ENCODE peak calls at places on chromosomes 3 and 15, in ten cellular contexts. H is H1, X is Peyer's patch, D is breast epithelium, R is PC-3, S is heart right ventricle, C is lung, E is ascending aorta, P is transverse colon, O is neural progenitor cell. A is an unnamed sample.
A peak's percentile ranks its signal among the peaks of the same experiment; 100 is the strongest.

GRCh38 chr15:39997031-39997430 is 42.0 kb downstream of the SRP14 start:
- DNase-seq in C (no peak), O (no peak), D (no peak), H (no peak), S (no peak), P (no peak), X (no peak), E (no peak), R (peak; percentile 56), A (no peak)

GRCh38 chr15:66433726-66434125 is 47.0 kb downstream of the MAP2K1 start:
- DNase-seq in X (no peak), H (no peak), O (no peak), R (no peak), P (no peak), C (no peak), E (no peak), D (no peak), S (no peak), A (no peak)

GRCh38 chr3:46082849-46083248 is 55.6 kb upstream of the XCR1 start:
- DNase-seq in C (no peak), P (no peak), O (no peak), E (no peak), X (no peak), R (peak; percentile 98), S (no peak), D (no peak), H (no peak), A (no peak)

GRCh38 chr3:19364150-19364549 is 215.8 kb downstream of the KCNH8 start:
- DNase-seq in H (no peak), X (peak; percentile 51), R (peak; percentile 30), E (no peak), C (no peak), D (no peak), O (no peak), S (no peak), P (no peak), A (no peak)

GRCh38 chr3:169285057-169285990 is 378.2 kb downstream of the MECOM start:
- DNase-seq in P (no peak), S (no peak), D (no peak), H (no peak), X (no peak), C (no peak), O (no peak), R (no peak), E (no peak), A (no peak)

GRCh38 chr15:31360843-31361763 is 34.5 kb downstream of the KLF13 start:
- DNase-seq in S (peak; percentile 48), X (peak; percentile 96), R (no peak), C (peak; percentile 60), P (peak; percentile 81), H (no peak), E (no peak), D (no peak), O (peak; percentile 51), A (no peak)

GRCh38 chr3:123365450-123366143 is 83.3 kb downstream of the ADCY5 start:
- DNase-seq in C (no peak), H (peak; percentile 25), E (no peak), O (peak; percentile 71), S (peak; percentile 52), X (no peak), D (no peak), R (peak; percentile 75), P (no peak), A (peak; percentile 71)

GRCh38 chr15:38868326-38869114 is 303.9 kb upstream of the RASGRP1 start:
- DNase-seq in S (no peak), C (no peak), R (peak; percentile 95), X (peak; percentile 84), P (peak; percentile 50), H (no peak), O (no peak), D (no peak), E (no peak), A (peak; percentile 79)

GRCh38 chr15:85028416-85028815 is 46.8 kb downstream of the PDE8A start:
- DNase-seq in S (no peak), C (no peak), P (no peak), D (no peak), E (no peak), H (no peak), X (no peak), R (no peak), O (no peak), A (no peak)

GRCh38 chr15:77525411-77525811 is 104.7 kb downstream of the HMG20A start:
- DNase-seq in O (peak; percentile 82), E (no peak), C (no peak), R (no peak), X (no peak), P (no peak), S (no peak), D (no peak), H (no peak), A (peak; percentile 20)

GRCh38 chr15:68408971-68409370 is 23.0 kb downstream of the ITGA11 start:
- DNase-seq in P (no peak), D (no peak), H (no peak), S (no peak), O (no peak), X (peak; percentile 22), R (no peak), C (no peak), E (no peak), A (no peak)

GRCh38 chr3:52441122-52441771 is 3.7 kb downstream of the SEMA3G start:
- DNase-seq in E (no peak), C (no peak), D (no peak), X (no peak), P (no peak), S (no peak), O (no peak), R (no peak), H (no peak), A (peak; percentile 57)

GRCh38 chr15:98841419-98841970 is 166.1 kb downstream of the PGPEP1L start:
- DNase-seq in R (no peak), O (no peak), X (no peak), P (no peak), C (no peak), H (no peak), E (no peak), S (no peak), D (no peak), A (no peak)

GRCh38 chr3:118267588-118267987 is 767.1 kb downstream of the IGSF11 start:
- DNase-seq in D (no peak), X (no peak), H (no peak), R (peak; percentile 4), S (no peak), P (no peak), C (no peak), O (no peak), E (no peak), A (no peak)

GRCh38 chr3:118269537-118270125 is 765.0 kb downstream of the IGSF11 start:
- DNase-seq in S (no peak), C (no peak), R (no peak), E (no peak), X (no peak), D (no peak), O (no peak), H (no peak), P (no peak), A (no peak)

GRCh38 chr3:118277803-118278202 is 756.8 kb downstream of the IGSF11 start:
- DNase-seq in D (no peak), S (no peak), C (no peak), R (no peak), X (no peak), H (no peak), P (no peak), O (no peak), E (no peak), A (no peak)

DNA sequence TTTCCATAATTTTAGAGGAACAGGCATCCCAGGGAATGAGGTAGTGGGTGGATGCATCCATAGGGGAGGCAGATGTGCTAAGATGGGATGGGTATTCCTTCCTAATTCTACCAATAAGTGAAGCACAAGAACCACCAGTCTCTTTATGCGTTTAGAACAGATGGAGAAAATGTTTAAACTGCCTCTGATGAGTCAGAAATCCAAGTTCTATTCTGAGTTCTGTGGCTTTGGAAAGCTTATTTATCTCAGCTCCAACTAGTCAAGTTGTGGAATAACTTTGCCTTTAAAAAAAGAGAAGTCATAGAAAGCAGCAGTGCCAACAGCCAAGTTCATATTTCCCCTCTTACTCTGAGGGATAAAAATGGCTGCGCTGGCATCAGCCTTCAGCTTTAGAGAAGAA is 761.7 kb downstream of the IGSF11 start:
- DNase-seq in D (no peak), X (no peak), O (no peak), R (no peak), P (no peak), E (no peak), H (no peak), S (no peak), C (no peak), A (no peak)
- H3K9me3 ChIP-seq in D (peaks cover 7% of the 10 kb centered on the region), X (no peaks in the 10 kb centered on the region), O (no peaks in the 10 kb centered on the region), R (peaks cover 42% of the 10 kb centered on the region), P (no peaks in the 10 kb centered on the region), E (no peaks in the 10 kb centered on the region), H (no peaks in the 10 kb centered on the region), S (no peaks in the 10 kb centered on the region), C (no peaks in the 10 kb centered on the region), A (no peaks in the 10 kb centered on the region)

GRCh38 chr3:116517308-116517707 is 72.0 kb upstream of the LSAMP start:
- DNase-seq in P (no peak), R (no peak), O (peak; percentile 39), S (no peak), C (no peak), D (no peak), H (no peak), E (no peak), X (no peak), A (no peak)
- TF ChIP-seq CTCF in P (no peak), R (peak; percentile 49), O (peak; percentile 63), S (no peak), C (no peak), D (no peak), H (peak; percentile 64), E (no peak), X (no peak), A (no peak)

DNA sequence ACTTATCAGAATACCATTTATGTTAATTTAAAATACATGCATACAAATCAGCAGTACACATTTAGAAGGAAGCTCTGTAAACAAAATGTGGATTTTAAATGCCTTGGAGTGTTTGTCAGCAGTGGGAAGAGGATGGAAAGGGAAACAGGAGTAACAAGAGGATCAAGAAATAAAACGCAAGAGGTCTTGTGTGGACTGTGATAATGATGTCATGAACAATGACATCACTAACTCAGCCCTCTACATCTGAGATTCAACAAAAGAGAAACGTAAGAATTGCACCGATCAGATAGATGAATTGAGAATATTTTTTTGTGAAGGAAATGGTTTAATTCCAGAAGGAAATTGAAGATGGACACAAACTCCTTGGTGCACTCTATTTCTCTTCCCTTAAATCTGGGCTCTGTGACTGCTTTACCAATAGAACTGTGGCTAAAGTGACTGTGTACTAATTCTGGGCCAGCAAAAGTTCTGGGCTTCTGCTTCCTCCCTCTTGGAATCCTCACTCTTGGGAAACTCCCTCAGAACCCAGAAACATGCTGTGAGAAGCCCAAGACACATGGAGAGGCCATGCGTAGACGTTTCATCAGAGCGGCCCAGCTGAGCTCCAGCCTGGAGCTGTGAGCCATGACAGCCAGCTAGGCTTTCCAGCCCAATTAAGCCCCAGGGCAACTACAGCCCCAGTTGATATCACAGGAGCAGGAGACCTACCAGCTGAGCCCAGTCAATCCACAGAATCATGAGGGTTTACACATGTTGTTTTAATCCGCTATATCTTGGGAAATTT is 43.9 kb upstream of the CNOT10 start:
- DNase-seq in H (no peak), X (no peak), P (no peak), S (peak; percentile 37), O (no peak), C (peak; percentile 35), R (no peak), E (no peak), D (no peak), A (no peak)
- H3K9me3 ChIP-seq in H (no peaks in the 10 kb centered on the region), X (no peaks in the 10 kb centered on the region), P (no peaks in the 10 kb centered on the region), S (no peaks in the 10 kb centered on the region), O (no peaks in the 10 kb centered on the region), C (no peaks in the 10 kb centered on the region), R (no peaks in the 10 kb centered on the region), E (no peaks in the 10 kb centered on the region), D (no peaks in the 10 kb centered on the region), A (no peaks in the 10 kb centered on the region)

GRCh38 chr3:106208979-106209378 is 340.2 kb upstream of the CBLB start:
- DNase-seq in X (no peak), E (no peak), R (peak; percentile 66), P (no peak), S (no peak), H (no peak), D (no peak), C (no peak), O (no peak), A (no peak)
- TF ChIP-seq CTCF in X (peak; percentile 41), E (no peak), R (peak; percentile 74), P (no peak), S (peak; percentile 54), H (no peak), D (no peak), C (no peak), O (no peak), A (no peak)